ENCODE peak calls at places on chromosomes 3 and 15, in ten cellular contexts. One of them, this sample, is unnamed.

GRCh38 chr3:24661060-24661459 is 166.4 kb upstream of the THRB start:
- DNase-seq in right lobe of liver: no peak
- DNase-seq in A549: no peak
- DNase-seq in endothelial cell of umbilical vein: no peak
- DNase-seq in uterus: no peak
- DNase-seq in H1: no peak
- DNase-seq in stomach: no peak
- DNase-seq in IMR-90: no peak
- DNase-seq in ovary: no peak
- DNase-seq in esophagus muscularis mucosa: no peak
- DNase-seq in this sample: no peak

GRCh38 chr15:40289140-40289775 is 6.4 kb upstream of the ANKRD63 start:
- DNase-seq in right lobe of liver: peak; percentile 85
- DNase-seq in A549: peak; percentile 15
- DNase-seq in endothelial cell of umbilical vein: no peak
- DNase-seq in uterus: no peak
- DNase-seq in H1: no peak
- DNase-seq in stomach: peak; percentile 80
- DNase-seq in IMR-90: no peak
- DNase-seq in ovary: no peak
- DNase-seq in esophagus muscularis mucosa: no peak
- DNase-seq in this sample: no peak

GRCh38 chr15:89907289-89907688 is 5.5 kb downstream of the ARPIN start:
- DNase-seq in right lobe of liver: no peak
- DNase-seq in A549: no peak
- DNase-seq in endothelial cell of umbilical vein: no peak
- DNase-seq in uterus: no peak
- DNase-seq in H1: no peak
- DNase-seq in stomach: no peak
- DNase-seq in IMR-90: peak; percentile 34
- DNase-seq in ovary: no peak
- DNase-seq in esophagus muscularis mucosa: no peak
- DNase-seq in this sample: no peak

GRCh38 chr3:49076116-49076515 is 17.8 kb downstream of the QRICH1 start:
- DNase-seq in right lobe of liver: no peak
- DNase-seq in A549: no peak
- DNase-seq in endothelial cell of umbilical vein: no peak
- DNase-seq in uterus: no peak
- DNase-seq in H1: no peak
- DNase-seq in stomach: no peak
- DNase-seq in IMR-90: no peak
- DNase-seq in ovary: no peak
- DNase-seq in esophagus muscularis mucosa: no peak
- DNase-seq in this sample: no peak

GRCh38 chr3:151228291-151229125 is 25.5 kb upstream of the GPR171 start:
- DNase-seq in right lobe of liver: no peak
- DNase-seq in A549: peak; percentile 33
- DNase-seq in endothelial cell of umbilical vein: peak; percentile 66
- DNase-seq in uterus: no peak
- DNase-seq in H1: no peak
- DNase-seq in stomach: peak; percentile 28
- DNase-seq in IMR-90: peak; percentile 95
- DNase-seq in ovary: no peak
- DNase-seq in esophagus muscularis mucosa: no peak
- DNase-seq in this sample: no peak

GRCh38 chr3:48656841-48657281 is 5.8 kb downstream of the CELSR3 start:
- DNase-seq in right lobe of liver: no peak
- DNase-seq in A549: no peak
- DNase-seq in endothelial cell of umbilical vein: no peak
- DNase-seq in uterus: no peak
- DNase-seq in H1: no peak
- DNase-seq in stomach: no peak
- DNase-seq in IMR-90: no peak
- DNase-seq in ovary: no peak
- DNase-seq in esophagus muscularis mucosa: no peak
- DNase-seq in this sample: no peak

GRCh38 chr15:88447206-88447605 is 20.0 kb downstream of the MRPL46 start:
- DNase-seq in right lobe of liver: no peak
- DNase-seq in A549: peak; percentile 14
- DNase-seq in endothelial cell of umbilical vein: no peak
- DNase-seq in uterus: no peak
- DNase-seq in H1: no peak
- DNase-seq in stomach: no peak
- DNase-seq in IMR-90: no peak
- DNase-seq in ovary: no peak
- DNase-seq in esophagus muscularis mucosa: peak; percentile 75
- DNase-seq in this sample: no peak

GRCh38 chr15:33019354-33019981 is 175.0 kb downstream of the FMN1 start:
- DNase-seq in right lobe of liver: no peak
- DNase-seq in A549: no peak
- DNase-seq in endothelial cell of umbilical vein: no peak
- DNase-seq in uterus: no peak
- DNase-seq in H1: no peak
- DNase-seq in stomach: no peak
- DNase-seq in IMR-90: no peak
- DNase-seq in ovary: no peak
- DNase-seq in esophagus muscularis mucosa: no peak
- DNase-seq in this sample: no peak

GRCh38 chr15:47511241-47511640 is 206.1 kb upstream of the SEMA6D start:
- DNase-seq in right lobe of liver: no peak
- DNase-seq in A549: no peak
- DNase-seq in endothelial cell of umbilical vein: no peak
- DNase-seq in uterus: no peak
- DNase-seq in H1: no peak
- DNase-seq in stomach: no peak
- DNase-seq in IMR-90: no peak
- DNase-seq in ovary: no peak
- DNase-seq in esophagus muscularis mucosa: peak; percentile 55
- DNase-seq in this sample: no peak

GRCh38 chr15:70528270-70528706 is 235.1 kb downstream of the UACA start:
- DNase-seq in right lobe of liver: peak; percentile 44
- DNase-seq in A549: no peak
- DNase-seq in endothelial cell of umbilical vein: peak; percentile 70
- DNase-seq in uterus: no peak
- DNase-seq in H1: peak; percentile 32
- DNase-seq in stomach: peak; percentile 55
- DNase-seq in IMR-90: peak; percentile 54
- DNase-seq in ovary: no peak
- DNase-seq in esophagus muscularis mucosa: no peak
- DNase-seq in this sample: no peak

GRCh38 chr3:143749926-143750325 is 98.3 kb downstream of the SLC9A9 start:
- DNase-seq in right lobe of liver: no peak
- DNase-seq in A549: no peak
- DNase-seq in endothelial cell of umbilical vein: no peak
- DNase-seq in uterus: no peak
- DNase-seq in H1: no peak
- DNase-seq in stomach: no peak
- DNase-seq in IMR-90: no peak
- DNase-seq in ovary: no peak
- DNase-seq in esophagus muscularis mucosa: no peak
- DNase-seq in this sample: no peak

GRCh38 chr3:24678441-24678865 is 183.8 kb upstream of the THRB start:
- DNase-seq in right lobe of liver: no peak
- DNase-seq in A549: no peak
- DNase-seq in endothelial cell of umbilical vein: no peak
- DNase-seq in uterus: peak; percentile 40
- DNase-seq in H1: no peak
- DNase-seq in stomach: no peak
- DNase-seq in IMR-90: peak; percentile 74
- DNase-seq in ovary: no peak
- DNase-seq in esophagus muscularis mucosa: no peak
- DNase-seq in this sample: no peak

GRCh38 chr3:54630111-54630623 is 297.7 kb downstream of the LRTM1 start:
- DNase-seq in right lobe of liver: no peak
- DNase-seq in A549: no peak
- DNase-seq in endothelial cell of umbilical vein: no peak
- DNase-seq in uterus: no peak
- DNase-seq in H1: peak; percentile 68
- DNase-seq in stomach: no peak
- DNase-seq in IMR-90: no peak
- DNase-seq in ovary: no peak
- DNase-seq in esophagus muscularis mucosa: no peak
- DNase-seq in this sample: no peak

GRCh38 chr3:38579551-38580449 is 69.7 kb downstream of the SCN5A start:
- DNase-seq in right lobe of liver: no peak
- DNase-seq in A549: no peak
- DNase-seq in endothelial cell of umbilical vein: no peak
- DNase-seq in uterus: no peak
- DNase-seq in H1: no peak
- DNase-seq in stomach: peak; percentile 9
- DNase-seq in IMR-90: peak; percentile 42
- DNase-seq in ovary: no peak
- DNase-seq in esophagus muscularis mucosa: peak; percentile 78
- DNase-seq in this sample: peak; percentile 3

GRCh38 chr3:125231895-125232294 is 19.3 kb upstream of the SLC12A8 start:
- DNase-seq in right lobe of liver: no peak
- DNase-seq in A549: no peak
- DNase-seq in endothelial cell of umbilical vein: peak; percentile 84
- DNase-seq in uterus: no peak
- DNase-seq in H1: no peak
- DNase-seq in stomach: no peak
- DNase-seq in IMR-90: peak; percentile 87
- DNase-seq in ovary: no peak
- DNase-seq in esophagus muscularis mucosa: no peak
- DNase-seq in this sample: no peak

GRCh38 chr3:170027691-170028102 is 10.1 kb upstream of the GPR160 start:
- DNase-seq in right lobe of liver: no peak
- DNase-seq in A549: no peak
- DNase-seq in endothelial cell of umbilical vein: no peak
- DNase-seq in uterus: no peak
- DNase-seq in H1: no peak
- DNase-seq in stomach: no peak
- DNase-seq in IMR-90: no peak
- DNase-seq in ovary: no peak
- DNase-seq in esophagus muscularis mucosa: no peak
- DNase-seq in this sample: no peak

GRCh38 chr15:39283531-39283930 is 297.3 kb upstream of the THBS1 start:
- DNase-seq in right lobe of liver: no peak
- DNase-seq in A549: no peak
- DNase-seq in endothelial cell of umbilical vein: no peak
- DNase-seq in uterus: no peak
- DNase-seq in H1: no peak
- DNase-seq in stomach: no peak
- DNase-seq in IMR-90: peak; percentile 39
- DNase-seq in ovary: no peak
- DNase-seq in esophagus muscularis mucosa: no peak
- DNase-seq in this sample: no peak

GRCh38 chr15:78063966-78064365 is 13.5 kb downstream of the TBC1D2B start:
- DNase-seq in right lobe of liver: peak; percentile 40
- DNase-seq in A549: no peak
- DNase-seq in endothelial cell of umbilical vein: no peak
- DNase-seq in uterus: no peak
- DNase-seq in H1: no peak
- DNase-seq in stomach: no peak
- DNase-seq in IMR-90: peak; percentile 79
- DNase-seq in ovary: no peak
- DNase-seq in esophagus muscularis mucosa: no peak
- DNase-seq in this sample: no peak
- H3K4me1 ChIP-seq in right lobe of liver: no peaks in the 10 kb centered on the region
- H3K4me1 ChIP-seq in A549: peaks cover 41% of the 10 kb centered on the region
- H3K4me1 ChIP-seq in endothelial cell of umbilical vein: peaks cover 55% of the 10 kb centered on the region
- H3K4me1 ChIP-seq in uterus: peaks cover 36% of the 10 kb centered on the region
- H3K4me1 ChIP-seq in H1: peaks cover 7% of the 10 kb centered on the region
- H3K4me1 ChIP-seq in stomach: peaks cover 89% of the 10 kb centered on the region
- H3K4me1 ChIP-seq in IMR-90: peaks cover 48% of the 10 kb centered on the region
- H3K4me1 ChIP-seq in ovary: peaks cover 55% of the 10 kb centered on the region
- H3K4me1 ChIP-seq in esophagus muscularis mucosa: peaks cover 99% of the 10 kb centered on the region
- H3K4me1 ChIP-seq in this sample: peaks cover 93% of the 10 kb centered on the region

GRCh38 chr3:138114988-138115971 is at the start of gene DZIP1L:
- DNase-seq in right lobe of liver: peak; percentile 56
- DNase-seq in A549: peak; percentile 57
- DNase-seq in endothelial cell of umbilical vein: peak; percentile 61
- DNase-seq in uterus: peak; percentile 79
- DNase-seq in H1: peak; percentile 84
- DNase-seq in stomach: peak; percentile 56
- DNase-seq in IMR-90: peak; percentile 70
- DNase-seq in ovary: peak; percentile 67
- DNase-seq in esophagus muscularis mucosa: no peak
- DNase-seq in this sample: peak; percentile 50
- TF ChIP-seq POLR2A in right lobe of liver: peak; percentile 18
- TF ChIP-seq POLR2A in A549: peak; percentile 32
- TF ChIP-seq POLR2A in endothelial cell of umbilical vein: peak; percentile 23
- TF ChIP-seq POLR2A in uterus: peak; percentile 74
- TF ChIP-seq POLR2A in H1: peak; percentile 39
- TF ChIP-seq POLR2A in stomach: no peak
- TF ChIP-seq POLR2A in IMR-90: peak; percentile 76
- TF ChIP-seq POLR2A in ovary: peak; percentile 63
- TF ChIP-seq POLR2A in esophagus muscularis mucosa: no peak
- TF ChIP-seq POLR2A in this sample: no peak

GRCh38 chr3:188283347-188283746 is 129.4 kb downstream of the LPP start:
- DNase-seq in right lobe of liver: peak; percentile 80
- DNase-seq in A549: no peak
- DNase-seq in endothelial cell of umbilical vein: no peak
- DNase-seq in uterus: peak; percentile 84
- DNase-seq in H1: no peak
- DNase-seq in stomach: no peak
- DNase-seq in IMR-90: peak; percentile 50
- DNase-seq in ovary: no peak
- DNase-seq in esophagus muscularis mucosa: no peak
- DNase-seq in this sample: peak; percentile 74
- H3K4me1 ChIP-seq in right lobe of liver: no peaks in the 10 kb centered on the region
- H3K4me1 ChIP-seq in A549: peaks cover 81% of the 10 kb centered on the region
- H3K4me1 ChIP-seq in endothelial cell of umbilical vein: peaks cover 12% of the 10 kb centered on the region
- H3K4me1 ChIP-seq in uterus: peaks cover 22% of the 10 kb centered on the region
- H3K4me1 ChIP-seq in H1: no peaks in the 10 kb centered on the region
- H3K4me1 ChIP-seq in stomach: peaks cover 19% of the 10 kb centered on the region
- H3K4me1 ChIP-seq in IMR-90: peaks cover 28% of the 10 kb centered on the region
- H3K4me1 ChIP-seq in ovary: peaks cover 17% of the 10 kb centered on the region
- H3K4me1 ChIP-seq in esophagus muscularis mucosa: peaks cover 100% of the 10 kb centered on the region
- H3K4me1 ChIP-seq in this sample: peaks cover 54% of the 10 kb centered on the region

GRCh38 chr3:111539351-111540331 is 2.4 kb upstream of the CD96 start:
- DNase-seq in right lobe of liver: peak; percentile 72
- DNase-seq in A549: peak; percentile 63
- DNase-seq in endothelial cell of umbilical vein: no peak
- DNase-seq in uterus: no peak
- DNase-seq in H1: peak; percentile 71
- DNase-seq in stomach: peak; percentile 71
- DNase-seq in IMR-90: peak; percentile 41
- DNase-seq in ovary: peak; percentile 8
- DNase-seq in esophagus muscularis mucosa: no peak
- DNase-seq in this sample: peak; percentile 24

GRCh38 chr3:111541391-111541790 is 606 bp upstream of the CD96 start:
- DNase-seq in right lobe of liver: no peak
- DNase-seq in A549: no peak
- DNase-seq in endothelial cell of umbilical vein: no peak
- DNase-seq in uterus: no peak
- DNase-seq in H1: no peak
- DNase-seq in stomach: no peak
- DNase-seq in IMR-90: no peak
- DNase-seq in ovary: no peak
- DNase-seq in esophagus muscularis mucosa: no peak
- DNase-seq in this sample: no peak

GRCh38 chr3:111538687-111539086 is 3.3 kb upstream of the CD96 start:
- DNase-seq in right lobe of liver: no peak
- DNase-seq in A549: no peak
- DNase-seq in endothelial cell of umbilical vein: no peak
- DNase-seq in uterus: no peak
- DNase-seq in H1: no peak
- DNase-seq in stomach: no peak
- DNase-seq in IMR-90: peak; percentile 72
- DNase-seq in ovary: no peak
- DNase-seq in esophagus muscularis mucosa: no peak
- DNase-seq in this sample: no peak

GRCh38 chr3:111545349-111545748 is 3.4 kb downstream of the CD96 start:
- DNase-seq in right lobe of liver: no peak
- DNase-seq in A549: no peak
- DNase-seq in endothelial cell of umbilical vein: no peak
- DNase-seq in uterus: no peak
- DNase-seq in H1: no peak
- DNase-seq in stomach: no peak
- DNase-seq in IMR-90: no peak
- DNase-seq in ovary: no peak
- DNase-seq in esophagus muscularis mucosa: no peak
- DNase-seq in this sample: no peak

GRCh38 chr3:111541911-111542483 is at the start of gene CD96:
- DNase-seq in right lobe of liver: no peak
- DNase-seq in A549: no peak
- DNase-seq in endothelial cell of umbilical vein: no peak
- DNase-seq in uterus: no peak
- DNase-seq in H1: no peak
- DNase-seq in stomach: peak; percentile 27
- DNase-seq in IMR-90: peak; percentile 65
- DNase-seq in ovary: no peak
- DNase-seq in esophagus muscularis mucosa: no peak
- DNase-seq in this sample: peak; percentile 2
- TF ChIP-seq POLR2A in right lobe of liver: no peak
- TF ChIP-seq POLR2A in A549: no peak
- TF ChIP-seq POLR2A in endothelial cell of umbilical vein: no peak
- TF ChIP-seq POLR2A in uterus: no peak
- TF ChIP-seq POLR2A in H1: no peak
- TF ChIP-seq POLR2A in stomach: no peak
- TF ChIP-seq POLR2A in IMR-90: no peak
- TF ChIP-seq POLR2A in ovary: no peak
- TF ChIP-seq POLR2A in esophagus muscularis mucosa: no peak
- TF ChIP-seq POLR2A in this sample: no peak